ENCODE peak calls at places on chromosome 10, in seven cellular contexts. V is neuronal stem cell, X is mesendoderm, C is IMR-90, M is trophoblast cell, H is mesenchymal stem cell, E is H1. B is an unnamed sample.

GRCh38 chr10:73628405-73628804 is 12.9 kb downstream of the MYOZ1 start:
- DNase-seq in V (no peak), X (no peak), C (no peak), M (no peak), H (no peak), E (no peak), B (no peak)

GRCh38 chr10:94178475-94179251 is 184.1 kb downstream of the NOC3L start:
- DNase-seq in V (no peak), X (no peak), C (peak), M (no peak), H (no peak), E (no peak), B (no peak)

GRCh38 chr10:94088926-94089381 is 95.2 kb downstream of the PLCE1 start:
- DNase-seq in V (no peak), X (no peak), C (peak), M (no peak), H (peak), E (no peak), B (no peak)

GRCh38 chr10:58023341-58024073 is 244.2 kb downstream of the IPMK start:
- DNase-seq in V (no peak), X (peak), C (peak), M (peak), H (peak), E (no peak), B (no peak)

GRCh38 chr10:77305650-77306632 is 331.7 kb downstream of the KCNMA1 start:
- DNase-seq in V (no peak), X (no peak), C (peak), M (no peak), H (no peak), E (no peak), B (no peak)

GRCh38 chr10:112524637-112525036 is 77.6 kb downstream of the VTI1A start:
- DNase-seq in V (no peak), X (no peak), C (peak), M (no peak), H (no peak), E (no peak), B (no peak)

GRCh38 chr10:124913167-124913566 is 28.8 kb upstream of the ZRANB1 start:
- DNase-seq in V (no peak), X (no peak), C (no peak), M (no peak), H (no peak), E (no peak), B (no peak)

GRCh38 chr10:126294451-126294850 is 93.8 kb downstream of the ADAM12 start:
- DNase-seq in V (no peak), X (no peak), C (no peak), M (no peak), H (peak), E (no peak), B (no peak)

GRCh38 chr10:79069325-79070090 is 742 bp downstream of the ZMIZ1 start:
- DNase-seq in V (peak), X (peak), C (no peak), M (peak), H (peak), E (no peak), B (no peak)

GRCh38 chr10:85152488-85152887 is 824.1 kb downstream of the CCSER2 start:
- DNase-seq in V (no peak), X (peak), C (no peak), M (no peak), H (no peak), E (no peak), B (no peak)

GRCh38 chr10:80413152-80413996 is 5.0 kb downstream of the PRXL2A start:
- DNase-seq in V (no peak), X (no peak), C (peak), M (no peak), H (peak), E (no peak), B (no peak)

GRCh38 chr10:80168679-80169380 is 36.3 kb downstream of the PLAC9 start:
- DNase-seq in V (no peak), X (peak), C (peak), M (no peak), H (peak), E (peak), B (peak)

GRCh38 chr10:32171213-32171612 is 115.0 kb upstream of the KIF5B start:
- DNase-seq in V (no peak), X (no peak), C (no peak), M (peak), H (no peak), E (no peak), B (no peak)

GRCh38 chr10:123149568-123150228 is 1.8 kb downstream of the HMX2 start:
- DNase-seq in V (peak), X (peak), C (peak), M (peak), H (peak), E (peak), B (peak)

GRCh38 chr10:31623466-31623865 is 304.4 kb downstream of the ZEB1 start:
- DNase-seq in V (no peak), X (no peak), C (peak), M (no peak), H (no peak), E (no peak), B (no peak)

GRCh38 chr10:3932597-3933380 is 147.8 kb upstream of the KLF6 start:
- DNase-seq in V (no peak), X (no peak), C (no peak), M (no peak), H (no peak), E (no peak), B (no peak)

GRCh38 chr10:3933733-3934132 is 148.7 kb upstream of the KLF6 start:
- DNase-seq in V (no peak), X (no peak), C (no peak), M (no peak), H (no peak), E (no peak), B (no peak)

GRCh38 chr10:3931224-3931623 is 146.2 kb upstream of the KLF6 start:
- DNase-seq in V (no peak), X (no peak), C (no peak), M (no peak), H (no peak), E (no peak), B (no peak)

GRCh38 chr10:3935141-3935540 is 150.1 kb upstream of the KLF6 start:
- DNase-seq in V (no peak), X (no peak), C (peak), M (no peak), H (no peak), E (no peak), B (no peak)

GRCh38 chr10:3931901-3932300 is 146.9 kb upstream of the KLF6 start:
- DNase-seq in V (no peak), X (no peak), C (no peak), M (no peak), H (no peak), E (no peak), B (no peak)
- H3K18ac ChIP-seq in V (no peak), X (no peak), C (no peak), M (no peak), H (no peak), E (no peak), B (no peak)

GRCh38 chr10:13743963-13744362 is 157.2 kb downstream of the PRPF18 start:
- DNase-seq in V (no peak), X (no peak), C (no peak), M (no peak), H (no peak), E (no peak), B (no peak)

GRCh38 chr10:13743101-13743693 is 156.4 kb downstream of the PRPF18 start:
- DNase-seq in V (no peak), X (no peak), C (peak), M (no peak), H (no peak), E (no peak), B (no peak)

GRCh38 chr10:13739178-13739577 is 152.4 kb downstream of the PRPF18 start:
- DNase-seq in V (no peak), X (no peak), C (no peak), M (no peak), H (no peak), E (no peak), B (no peak)

GRCh38 chr10:13741438-13741837 is 154.7 kb downstream of the PRPF18 start:
- DNase-seq in V (no peak), X (peak), C (no peak), M (peak), H (no peak), E (no peak), B (no peak)

DNA sequence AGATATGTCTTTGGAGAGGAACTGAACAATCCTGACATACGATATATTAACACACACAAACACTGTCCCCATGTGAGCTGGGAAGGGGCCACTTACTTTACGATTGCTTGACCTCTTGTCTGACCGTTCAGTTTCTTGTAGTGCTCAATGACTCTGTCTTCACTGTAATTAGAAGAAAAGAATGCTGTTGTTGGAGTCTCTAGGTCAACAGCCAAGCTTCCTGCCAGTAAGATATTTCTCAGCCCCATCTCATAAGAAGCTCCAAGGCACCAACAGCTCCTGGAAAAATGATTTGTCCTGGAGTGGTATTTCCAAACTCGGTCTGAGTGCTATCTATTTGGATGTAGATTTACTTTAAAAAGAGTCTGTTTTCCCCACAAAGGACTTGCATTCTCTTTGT is 153.7 kb downstream of the PRPF18 start:
- DNase-seq in V (no peak), X (no peak), C (no peak), M (peak), H (no peak), E (no peak), B (no peak)
- H3K18ac ChIP-seq in V (no peak), X (no peak), C (no peak), M (no peak), H (no peak), E (no peak), B (no peak)

GRCh38 chr10:23193435-23194074 is 1.4 kb downstream of the PTF1A start:
- DNase-seq in V (no peak), X (no peak), C (no peak), M (no peak), H (no peak), E (no peak), B (no peak)
- H3K18ac ChIP-seq in V (no peak), X (no peak), C (no peak), M (no peak), H (no peak), E (no peak), B (no peak)

GRCh38 chr10:2926918-2927660 is 140.3 kb upstream of the PFKP start:
- DNase-seq in V (no peak), X (no peak), C (no peak), M (no peak), H (no peak), E (no peak), B (no peak)
- H3K18ac ChIP-seq in V (no peak), X (no peak), C (no peak), M (no peak), H (no peak), E (no peak), B (no peak)

DNA sequence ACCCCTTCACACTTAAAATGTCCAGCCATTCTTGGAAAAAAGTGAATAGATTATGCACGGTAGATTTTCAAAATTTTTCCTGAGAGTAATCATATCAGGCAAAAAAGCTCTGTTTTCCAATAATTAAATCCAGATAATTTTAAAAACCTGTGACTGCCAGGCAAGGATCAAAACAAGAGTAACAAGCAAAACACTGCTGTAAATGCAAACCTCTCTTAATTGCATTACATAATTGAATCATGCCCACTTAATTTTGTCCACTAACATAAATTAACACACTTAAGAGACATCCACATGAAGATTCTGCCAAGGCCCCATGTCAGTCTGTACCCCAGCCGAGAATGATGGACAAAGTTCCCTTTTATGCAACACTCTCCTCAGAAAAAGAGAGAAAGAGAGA is 135.3 kb downstream of the FGFR2 start:
- DNase-seq in V (no peak), X (no peak), C (no peak), M (no peak), H (no peak), E (no peak), B (no peak)
- H3K18ac ChIP-seq in V (no peak), X (no peak), C (no peak), M (no peak), H (no peak), E (no peak), B (no peak)

GRCh38 chr10:110887560-110887959 is 15.8 kb downstream of the PDCD4 start:
- DNase-seq in V (no peak), X (no peak), C (no peak), M (no peak), H (no peak), E (no peak), B (no peak)

GRCh38 chr10:110881247-110881646 is 9.5 kb downstream of the PDCD4 start:
- DNase-seq in V (no peak), X (no peak), C (no peak), M (peak), H (no peak), E (no peak), B (no peak)

GRCh38 chr10:110885932-110886674 is 14.4 kb downstream of the PDCD4 start:
- DNase-seq in V (no peak), X (no peak), C (no peak), M (no peak), H (no peak), E (no peak), B (no peak)

GRCh38 chr10:110881905-110882304 is 10.2 kb downstream of the PDCD4 start:
- DNase-seq in V (no peak), X (no peak), C (no peak), M (no peak), H (no peak), E (no peak), B (no peak)

GRCh38 chr10:110883924-110884323 is 12.2 kb downstream of the PDCD4 start:
- DNase-seq in V (no peak), X (no peak), C (peak), M (no peak), H (no peak), E (no peak), B (no peak)
- H3K18ac ChIP-seq in V (no peak), X (no peak), C (no peak), M (no peak), H (no peak), E (no peak), B (no peak)

DNA sequence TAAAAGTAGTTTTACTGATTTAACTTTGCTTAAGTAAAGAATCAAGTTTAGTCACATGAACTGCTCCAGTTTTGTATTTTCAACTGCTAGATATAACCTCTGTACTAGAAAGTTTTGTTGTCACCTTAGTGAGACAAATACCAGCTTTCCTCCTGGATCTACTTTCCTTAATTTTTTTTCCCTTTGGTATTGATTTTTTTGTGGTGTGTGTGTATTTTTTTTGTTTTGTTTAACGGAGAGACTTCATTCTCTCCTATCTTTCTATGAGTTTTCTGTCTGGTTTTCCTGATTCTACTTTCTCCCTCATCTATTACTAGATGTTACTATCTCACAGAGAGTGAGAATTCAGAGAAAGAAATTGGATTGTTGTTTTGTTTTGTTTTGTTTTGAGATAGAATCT is 52.0 kb downstream of the TASOR2 start:
- DNase-seq in V (no peak), X (no peak), C (no peak), M (no peak), H (no peak), E (no peak), B (no peak)
- H3K18ac ChIP-seq in V (no peak), X (no peak), C (no peak), M (no peak), H (no peak), E (no peak), B (no peak)

B was measured in H9.